ENCODE peak calls at places on chromosomes 16 and 17, in nine cellular contexts. G is iPS DF 6.9; P is adrenal gland; V is T-helper 1 cell; T is NCI-H226; E is H1; S is ascending aorta; M is NT2/D1; K is activated naive CD8-positive, alpha-beta T cell treated with anti-CD3 and anti-CD28 coated beads for 36 hours. W is an unnamed sample.

GRCh38 chr17:38540514-38540913 is 65.2 kb downstream of the SRCIN1 start:
- DNase-seq in E (no peak), P (no peak), T (no peak), V (no peak), G (no peak), K (no peak), M (no peak), S (no peak), W (no peak)

GRCh38 chr17:40291311-40291710 is 3.6 kb downstream of the CDC6 start:
- DNase-seq in P (no peak), V (no peak), K (no peak), E (no peak), S (no peak), T (no peak), M (no peak), G (no peak), W (no peak)

GRCh38 chr17:76612977-76613851 is 27.6 kb upstream of the ST6GALNAC2 start:
- DNase-seq in M (no peak), V (no peak), K (no peak), P (no peak), E (peak; percentile 80), T (no peak), G (peak; percentile 82), S (peak; percentile 45), W (no peak)

GRCh38 chr16:67562918-67563707 is 787 bp downstream of the CTCF start:
- DNase-seq in P (peak; percentile 60), T (peak; percentile 36), S (peak; percentile 77), E (peak; percentile 76), V (peak; percentile 44), M (peak; percentile 56), G (no peak), K (peak; percentile 74), W (no peak)

GRCh38 chr17:36591434-36592315 is at the start of gene DHRS11:
- DNase-seq in G (no peak), V (peak; percentile 65), S (peak; percentile 89), T (peak; percentile 70), P (peak; percentile 83), E (peak; percentile 91), M (peak; percentile 57), K (peak; percentile 86), W (peak; percentile 96)

GRCh38 chr17:36885161-36885735 is 52.0 kb upstream of the LHX1 start:
- DNase-seq in E (no peak), S (no peak), P (no peak), G (no peak), M (no peak), V (no peak), T (peak; percentile 13), K (no peak), W (no peak)

GRCh38 chr16:67092227-67092626 is 17.5 kb upstream of the PHAF1 start:
- DNase-seq in G (no peak), S (no peak), V (no peak), P (no peak), T (no peak), M (no peak), K (no peak), E (no peak), W (no peak)

GRCh38 chr17:34252138-34252889 is 2.8 kb upstream of the CCL2 start:
- DNase-seq in S (peak; percentile 97), G (no peak), E (no peak), P (peak; percentile 92), K (no peak), T (peak; percentile 98), M (no peak), V (no peak), W (peak; percentile 21)

GRCh38 chr17:69501591-69502468 is 87.3 kb downstream of the MAP2K6 start:
- DNase-seq in S (peak; percentile 62), V (no peak), T (no peak), P (no peak), G (no peak), M (no peak), E (no peak), K (no peak), W (no peak)

GRCh38 chr17:29292071-29292991 is 1.6 kb downstream of the NUFIP2 start:
- DNase-seq in K (peak; percentile 62), V (peak; percentile 37), T (peak; percentile 49), P (peak; percentile 76), S (peak; percentile 77), G (no peak), E (peak; percentile 61), M (no peak), W (peak; percentile 22)

GRCh38 chr17:1736348-1737281 is 6.1 kb upstream of the SERPINF2 start:
- DNase-seq in V (no peak), E (no peak), K (peak; percentile 68), T (peak; percentile 77), M (no peak), G (no peak), S (no peak), P (peak; percentile 87), W (peak; percentile 86)

GRCh38 chr17:27579304-27579703 is 51.7 kb upstream of the LGALS9 start:
- DNase-seq in G (no peak), T (no peak), V (no peak), S (no peak), K (no peak), E (no peak), M (no peak), P (no peak), W (no peak)

GRCh38 chr16:68275611-68276191 is 11.4 kb downstream of the SLC7A6 start:
- DNase-seq in V (no peak), S (no peak), E (no peak), G (no peak), T (no peak), P (no peak), K (no peak), M (no peak), W (no peak)

GRCh38 chr17:74601944-74602572 is 10.0 kb upstream of the CD300LD start:
- DNase-seq in V (no peak), K (peak; percentile 30), E (peak; percentile 65), G (peak; percentile 13), M (peak; percentile 11), P (peak; percentile 45), S (no peak), T (peak; percentile 37), W (peak; percentile 41)